ENCODE peak calls at places on chromosomes 3 and 15, in six cellular contexts. One of them, this sample, is unnamed.

GRCh38 chr15:96701443-96701842 is 370.9 kb downstream of the NR2F2 start:
- DNase-seq in heart left ventricle: no peak
- DNase-seq in uterus: no peak
- DNase-seq in endodermal cell: no peak
- DNase-seq in thyroid gland: no peak
- DNase-seq in dorsolateral prefrontal cortex: no peak
- DNase-seq in this sample: no peak

GRCh38 chr15:34582461-34583357 is 742 bp downstream of the GOLGA8B start:
- DNase-seq in heart left ventricle: no peak
- DNase-seq in uterus: peak
- DNase-seq in thyroid gland: peak
- DNase-seq in endodermal cell: peak
- DNase-seq in dorsolateral prefrontal cortex: peak
- DNase-seq in this sample: no peak

GRCh38 chr3:192892981-192893827 is 24.5 kb downstream of the MB21D2 start:
- DNase-seq in dorsolateral prefrontal cortex: no peak
- DNase-seq in endodermal cell: peak
- DNase-seq in thyroid gland: no peak
- DNase-seq in uterus: no peak
- DNase-seq in heart left ventricle: peak
- DNase-seq in this sample: no peak

GRCh38 chr15:36468746-36469145 is 110.7 kb upstream of the CDIN1 start:
- DNase-seq in uterus: no peak
- DNase-seq in heart left ventricle: no peak
- DNase-seq in dorsolateral prefrontal cortex: no peak
- DNase-seq in endodermal cell: no peak
- DNase-seq in thyroid gland: no peak
- DNase-seq in this sample: no peak

GRCh38 chr15:31537770-31538592 is 211.3 kb downstream of the KLF13 start:
- DNase-seq in endodermal cell: no peak
- DNase-seq in heart left ventricle: no peak
- DNase-seq in uterus: no peak
- DNase-seq in thyroid gland: no peak
- DNase-seq in dorsolateral prefrontal cortex: no peak
- DNase-seq in this sample: no peak

GRCh38 chr3:112615942-112616731 is 24.8 kb downstream of the CCDC80 start:
- DNase-seq in uterus: peak
- DNase-seq in endodermal cell: no peak
- DNase-seq in heart left ventricle: no peak
- DNase-seq in dorsolateral prefrontal cortex: no peak
- DNase-seq in thyroid gland: no peak
- DNase-seq in this sample: no peak

GRCh38 chr3:143252931-143253330 is 133.4 kb downstream of the CHST2 start:
- DNase-seq in thyroid gland: no peak
- DNase-seq in dorsolateral prefrontal cortex: no peak
- DNase-seq in uterus: no peak
- DNase-seq in endodermal cell: no peak
- DNase-seq in heart left ventricle: no peak
- DNase-seq in this sample: no peak

GRCh38 chr15:60528530-60528929 is 49.6 kb upstream of the ICE2 start:
- DNase-seq in heart left ventricle: no peak
- DNase-seq in thyroid gland: no peak
- DNase-seq in uterus: no peak
- DNase-seq in dorsolateral prefrontal cortex: no peak
- DNase-seq in endodermal cell: no peak
- DNase-seq in this sample: no peak

GRCh38 chr15:59887211-59887610 is 116.9 kb upstream of the FOXB1 start:
- DNase-seq in endodermal cell: no peak
- DNase-seq in dorsolateral prefrontal cortex: no peak
- DNase-seq in uterus: no peak
- DNase-seq in thyroid gland: no peak
- DNase-seq in heart left ventricle: no peak
- DNase-seq in this sample: no peak

GRCh38 chr3:63523100-63523499 is 129.4 kb upstream of the SNTN start:
- DNase-seq in thyroid gland: no peak
- DNase-seq in dorsolateral prefrontal cortex: no peak
- DNase-seq in heart left ventricle: no peak
- DNase-seq in uterus: no peak
- DNase-seq in endodermal cell: peak
- DNase-seq in this sample: no peak

GRCh38 chr3:197353867-197354180 is 55.4 kb upstream of the DLG1 start:
- DNase-seq in thyroid gland: no peak
- DNase-seq in dorsolateral prefrontal cortex: no peak
- DNase-seq in endodermal cell: no peak
- DNase-seq in uterus: no peak
- DNase-seq in heart left ventricle: no peak
- DNase-seq in this sample: no peak

GRCh38 chr3:6640907-6641306 is 220.0 kb upstream of the GRM7 start:
- DNase-seq in endodermal cell: no peak
- DNase-seq in uterus: no peak
- DNase-seq in heart left ventricle: no peak
- DNase-seq in thyroid gland: no peak
- DNase-seq in dorsolateral prefrontal cortex: no peak
- DNase-seq in this sample: no peak

GRCh38 chr15:61169904-61170695 is 59.0 kb downstream of the RORA start:
- DNase-seq in uterus: no peak
- DNase-seq in thyroid gland: no peak
- DNase-seq in dorsolateral prefrontal cortex: no peak
- DNase-seq in endodermal cell: peak
- DNase-seq in heart left ventricle: no peak
- DNase-seq in this sample: no peak

GRCh38 chr15:72936237-72936636 is 116.0 kb upstream of the NEO1 start:
- DNase-seq in uterus: no peak
- DNase-seq in heart left ventricle: no peak
- DNase-seq in endodermal cell: no peak
- DNase-seq in thyroid gland: no peak
- DNase-seq in dorsolateral prefrontal cortex: no peak
- DNase-seq in this sample: no peak

GRCh38 chr15:72934921-72935320 is 117.3 kb upstream of the NEO1 start:
- DNase-seq in uterus: no peak
- DNase-seq in thyroid gland: no peak
- DNase-seq in endodermal cell: no peak
- DNase-seq in dorsolateral prefrontal cortex: no peak
- DNase-seq in heart left ventricle: no peak
- DNase-seq in this sample: no peak

GRCh38 chr15:72936691-72937679 is 115.3 kb upstream of the NEO1 start:
- DNase-seq in dorsolateral prefrontal cortex: no peak
- DNase-seq in heart left ventricle: no peak
- DNase-seq in endodermal cell: peak
- DNase-seq in thyroid gland: no peak
- DNase-seq in uterus: no peak
- DNase-seq in this sample: no peak

GRCh38 chr15:72934006-72934405 is 118.3 kb upstream of the NEO1 start:
- DNase-seq in dorsolateral prefrontal cortex: no peak
- DNase-seq in uterus: no peak
- DNase-seq in thyroid gland: no peak
- DNase-seq in endodermal cell: peak
- DNase-seq in heart left ventricle: no peak
- DNase-seq in this sample: no peak

DNA sequence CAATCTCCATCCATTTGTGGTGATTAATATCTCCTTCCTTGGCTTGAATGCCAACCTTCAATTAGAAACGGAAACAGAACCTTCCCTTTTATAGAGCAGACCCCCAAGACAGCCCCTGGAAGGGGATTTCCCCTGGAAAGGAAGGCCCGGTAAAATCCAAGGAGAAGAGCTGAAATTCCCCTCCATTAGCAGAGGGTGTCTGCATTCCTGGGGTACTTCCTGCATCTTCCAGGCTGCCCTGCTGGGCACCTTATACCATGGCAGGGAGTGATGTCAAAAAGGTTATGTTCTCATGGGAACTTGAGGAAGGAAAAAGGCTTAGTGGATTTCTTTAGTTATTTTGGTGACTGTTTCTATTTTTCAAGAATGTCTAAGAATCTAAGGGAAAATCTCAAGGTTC is 116.7 kb upstream of the NEO1 start:
- DNase-seq in endodermal cell: peak
- DNase-seq in heart left ventricle: no peak
- DNase-seq in thyroid gland: no peak
- DNase-seq in uterus: no peak
- DNase-seq in dorsolateral prefrontal cortex: no peak
- DNase-seq in this sample: no peak
- H3K27ac ChIP-seq in endodermal cell: no peak
- H3K27ac ChIP-seq in heart left ventricle: no peak
- H3K27ac ChIP-seq in thyroid gland: no peak
- H3K27ac ChIP-seq in uterus: no peak
- H3K27ac ChIP-seq in dorsolateral prefrontal cortex: no peak
- H3K27ac ChIP-seq in this sample: no peak

GRCh38 chr15:67833504-67834248 is 6.2 kb downstream of the RNU6-1 start:
- DNase-seq in dorsolateral prefrontal cortex: no peak
- DNase-seq in endodermal cell: peak
- DNase-seq in thyroid gland: peak
- DNase-seq in heart left ventricle: no peak
- DNase-seq in uterus: no peak
- DNase-seq in this sample: no peak

GRCh38 chr15:67831363-67831762 is 6.1 kb downstream of the SKOR1 start:
- DNase-seq in heart left ventricle: no peak
- DNase-seq in uterus: no peak
- DNase-seq in dorsolateral prefrontal cortex: no peak
- DNase-seq in thyroid gland: no peak
- DNase-seq in endodermal cell: no peak
- DNase-seq in this sample: no peak

GRCh38 chr15:67832031-67832551 is 6.8 kb downstream of the SKOR1 start:
- DNase-seq in uterus: no peak
- DNase-seq in heart left ventricle: no peak
- DNase-seq in endodermal cell: peak
- DNase-seq in dorsolateral prefrontal cortex: no peak
- DNase-seq in thyroid gland: peak
- DNase-seq in this sample: no peak

GRCh38 chr15:67834249-67834592 is 5.6 kb downstream of the RNU6-1 start:
- DNase-seq in heart left ventricle: no peak
- DNase-seq in dorsolateral prefrontal cortex: no peak
- DNase-seq in endodermal cell: no peak
- DNase-seq in uterus: no peak
- DNase-seq in thyroid gland: no peak
- DNase-seq in this sample: no peak

DNA sequence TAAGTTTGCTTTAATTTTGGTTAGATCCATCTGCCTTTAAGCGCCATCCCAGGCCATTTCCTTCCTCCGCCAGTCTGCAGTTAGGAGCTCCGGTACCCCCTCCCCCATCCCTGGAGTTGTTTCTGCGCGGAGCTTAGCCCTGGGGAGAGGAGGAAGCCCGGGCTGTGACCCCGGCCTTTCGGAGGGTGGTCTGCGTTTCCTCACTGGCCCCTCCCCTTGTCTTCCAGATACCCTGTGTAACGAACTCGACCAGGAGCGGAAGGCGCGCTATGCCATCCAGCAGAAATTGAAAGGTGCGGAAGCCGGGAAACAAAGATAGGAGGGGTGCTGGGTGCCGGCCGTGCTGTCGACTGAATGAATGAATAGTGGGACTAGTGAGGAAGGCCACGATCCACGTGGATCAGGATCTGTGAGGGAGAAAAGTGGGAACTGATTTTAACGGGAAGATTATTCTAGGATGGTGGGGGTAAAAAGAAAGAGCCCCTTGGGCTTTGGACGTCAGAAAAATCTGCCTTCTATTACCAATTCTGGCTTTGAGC is 6.8 kb downstream of the RNU6-1 start:
- DNase-seq in thyroid gland: no peak
- DNase-seq in uterus: no peak
- DNase-seq in dorsolateral prefrontal cortex: no peak
- DNase-seq in endodermal cell: peak
- DNase-seq in heart left ventricle: no peak
- DNase-seq in this sample: no peak
- H3K4me3 ChIP-seq in thyroid gland: no peak
- H3K4me3 ChIP-seq in uterus: no peak
- H3K4me3 ChIP-seq in dorsolateral prefrontal cortex: peak
- H3K4me3 ChIP-seq in endodermal cell: peak
- H3K4me3 ChIP-seq in heart left ventricle: peak
- H3K4me3 ChIP-seq in this sample: peak

GRCh38 chr3:14844386-14845170 is 25.8 kb downstream of the FGD5 start:
- DNase-seq in dorsolateral prefrontal cortex: no peak
- DNase-seq in uterus: no peak
- DNase-seq in endodermal cell: no peak
- DNase-seq in thyroid gland: no peak
- DNase-seq in heart left ventricle: no peak
- DNase-seq in this sample: no peak

GRCh38 chr3:14843321-14843720 is 24.6 kb downstream of the FGD5 start:
- DNase-seq in endodermal cell: no peak
- DNase-seq in heart left ventricle: no peak
- DNase-seq in dorsolateral prefrontal cortex: no peak
- DNase-seq in uterus: no peak
- DNase-seq in thyroid gland: no peak
- DNase-seq in this sample: no peak

GRCh38 chr3:14842277-14842676 is 23.5 kb downstream of the FGD5 start:
- DNase-seq in dorsolateral prefrontal cortex: no peak
- DNase-seq in thyroid gland: no peak
- DNase-seq in heart left ventricle: no peak
- DNase-seq in uterus: no peak
- DNase-seq in endodermal cell: no peak
- DNase-seq in this sample: no peak

GRCh38 chr3:14839236-14839635 is 20.5 kb downstream of the FGD5 start:
- DNase-seq in endodermal cell: no peak
- DNase-seq in uterus: no peak
- DNase-seq in thyroid gland: no peak
- DNase-seq in heart left ventricle: no peak
- DNase-seq in dorsolateral prefrontal cortex: no peak
- DNase-seq in this sample: no peak

GRCh38 chr3:14841836-14842235 is 23.1 kb downstream of the FGD5 start:
- DNase-seq in uterus: no peak
- DNase-seq in endodermal cell: no peak
- DNase-seq in thyroid gland: no peak
- DNase-seq in dorsolateral prefrontal cortex: no peak
- DNase-seq in heart left ventricle: no peak
- DNase-seq in this sample: no peak
- TF ChIP-seq CTCF in uterus: no peak
- TF ChIP-seq CTCF in endodermal cell: no peak
- TF ChIP-seq CTCF in thyroid gland: no peak
- TF ChIP-seq CTCF in dorsolateral prefrontal cortex: no peak
- TF ChIP-seq CTCF in heart left ventricle: no peak
- TF ChIP-seq CTCF in this sample: no peak

DNA sequence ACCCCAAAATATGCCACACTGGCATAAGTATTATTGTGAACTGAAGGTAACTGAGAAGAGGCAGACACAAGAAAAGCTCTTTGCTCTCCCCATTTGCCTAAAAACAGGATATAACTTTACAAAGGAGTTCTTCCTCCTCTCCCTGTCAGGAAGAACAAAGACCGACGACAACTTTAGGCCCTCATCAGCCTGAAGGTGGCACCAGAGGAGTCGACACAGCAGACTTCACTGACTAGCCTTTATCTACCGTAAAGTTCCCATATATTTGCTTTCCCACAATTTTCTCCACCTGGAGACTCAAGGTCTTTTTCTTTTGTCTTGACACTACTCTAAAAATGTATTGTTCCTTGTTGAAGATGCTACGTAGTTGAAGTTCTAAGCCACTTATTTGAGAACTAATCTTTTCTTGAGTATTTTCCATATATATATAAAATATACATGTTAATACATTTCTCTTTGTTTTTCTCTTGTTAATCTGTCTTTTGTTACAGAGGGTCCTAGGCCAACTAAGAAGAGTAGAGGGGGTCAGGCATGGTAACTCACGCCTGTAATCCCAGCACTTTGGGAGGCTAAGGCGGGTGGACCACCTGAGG is 16.2 kb upstream of the XIRP1 start:
- DNase-seq in endodermal cell: peak
- DNase-seq in uterus: no peak
- DNase-seq in heart left ventricle: peak
- DNase-seq in dorsolateral prefrontal cortex: no peak
- DNase-seq in thyroid gland: peak
- DNase-seq in this sample: no peak
- H3K27ac ChIP-seq in endodermal cell: no peak
- H3K27ac ChIP-seq in uterus: no peak
- H3K27ac ChIP-seq in heart left ventricle: peak
- H3K27ac ChIP-seq in dorsolateral prefrontal cortex: no peak
- H3K27ac ChIP-seq in thyroid gland: no peak
- H3K27ac ChIP-seq in this sample: no peak

This sample was measured in coronary artery.